ENCODE peak calls at places on chromosomes 7 and 10, in four cellular contexts. N, F, G and P are unnamed samples.

GRCh38 chr7:73988197-73988596 is 39.8 kb upstream of the ELN start:
- DNase-seq in G (no peak), N (peak), F (no peak), P (no peak)

GRCh38 chr10:37871568-37872251 is 14.3 kb upstream of the ZNF248 start:
- DNase-seq in F (no peak), G (no peak), N (no peak), P (no peak)

GRCh38 chr7:129889133-129889854 is 63.5 kb downstream of the UBE2H start:
- DNase-seq in N (peak), F (no peak), G (no peak), P (peak)

GRCh38 chr10:81920213-81920829 is 45.3 kb downstream of the NRG3 start:
- DNase-seq in F (peak), N (no peak), G (no peak), P (no peak)

GRCh38 chr10:93600861-93601773 is at the start of gene RBP4:
- DNase-seq in N (peak), G (no peak), F (peak), P (peak)

GRCh38 chr7:47816647-47817046 is 131.6 kb downstream of the PKD1L1 start:
- DNase-seq in F (no peak), G (no peak), N (peak), P (peak)

GRCh38 chr10:116730464-116731260 is 11.7 kb downstream of the HSPA12A start:
- DNase-seq in N (no peak), F (no peak), G (no peak), P (no peak)

GRCh38 chr10:28991326-28991725 is 297.5 kb upstream of the LYZL1 start:
- DNase-seq in G (no peak), F (peak), N (peak), P (peak)

GRCh38 chr10:102646610-102647432 is 2.5 kb downstream of the TRIM8 start:
- DNase-seq in F (no peak), G (no peak), N (peak), P (peak)

GRCh38 chr7:15675379-15675778 is 11.1 kb downstream of the MEOX2 start:
- DNase-seq in F (no peak), G (no peak), N (no peak), P (no peak)

GRCh38 chr7:86469680-86470295 is 173.9 kb upstream of the GRM3 start:
- DNase-seq in G (peak), N (peak), F (peak), P (peak)

GRCh38 chr10:4337581-4337980 is 488.4 kb upstream of the AKR1E2 start:
- DNase-seq in F (no peak), G (no peak), N (no peak), P (no peak)

GRCh38 chr10:46224414-46224682 is 62.4 kb upstream of the ANTXRL start:
- DNase-seq in F (no peak), N (no peak), G (no peak), P (no peak)

GRCh38 chr7:104823177-104823576 is 190.8 kb upstream of the KMT2E start:
- DNase-seq in G (no peak), F (no peak), N (no peak), P (no peak)

GRCh38 chr7:130493275-130493868 is 1.5 kb downstream of the MEST start:
- DNase-seq in F (no peak), N (peak), G (no peak), P (peak)

GRCh38 chr7:30212720-30213119 is 71.7 kb upstream of the ZNRF2 start:
- DNase-seq in F (no peak), N (no peak), G (no peak), P (no peak)

GRCh38 chr10:110113670-110114337 is 93.6 kb upstream of the MXI1 start:
- DNase-seq in F (peak), G (no peak), N (no peak), P (no peak)

GRCh38 chr10:31770307-31770902 is 158.2 kb downstream of the ARHGAP12 start:
- DNase-seq in N (no peak), F (no peak), G (no peak), P (no peak)

GRCh38 chr7:17681965-17682364 is 258.3 kb downstream of the SNX13 start:
- DNase-seq in N (no peak), G (no peak), F (no peak), P (no peak)

GRCh38 chr7:151435971-151436370 is 4.0 kb downstream of the CRYGN start:
- DNase-seq in F (no peak), N (no peak), G (no peak), P (no peak)

DNA sequence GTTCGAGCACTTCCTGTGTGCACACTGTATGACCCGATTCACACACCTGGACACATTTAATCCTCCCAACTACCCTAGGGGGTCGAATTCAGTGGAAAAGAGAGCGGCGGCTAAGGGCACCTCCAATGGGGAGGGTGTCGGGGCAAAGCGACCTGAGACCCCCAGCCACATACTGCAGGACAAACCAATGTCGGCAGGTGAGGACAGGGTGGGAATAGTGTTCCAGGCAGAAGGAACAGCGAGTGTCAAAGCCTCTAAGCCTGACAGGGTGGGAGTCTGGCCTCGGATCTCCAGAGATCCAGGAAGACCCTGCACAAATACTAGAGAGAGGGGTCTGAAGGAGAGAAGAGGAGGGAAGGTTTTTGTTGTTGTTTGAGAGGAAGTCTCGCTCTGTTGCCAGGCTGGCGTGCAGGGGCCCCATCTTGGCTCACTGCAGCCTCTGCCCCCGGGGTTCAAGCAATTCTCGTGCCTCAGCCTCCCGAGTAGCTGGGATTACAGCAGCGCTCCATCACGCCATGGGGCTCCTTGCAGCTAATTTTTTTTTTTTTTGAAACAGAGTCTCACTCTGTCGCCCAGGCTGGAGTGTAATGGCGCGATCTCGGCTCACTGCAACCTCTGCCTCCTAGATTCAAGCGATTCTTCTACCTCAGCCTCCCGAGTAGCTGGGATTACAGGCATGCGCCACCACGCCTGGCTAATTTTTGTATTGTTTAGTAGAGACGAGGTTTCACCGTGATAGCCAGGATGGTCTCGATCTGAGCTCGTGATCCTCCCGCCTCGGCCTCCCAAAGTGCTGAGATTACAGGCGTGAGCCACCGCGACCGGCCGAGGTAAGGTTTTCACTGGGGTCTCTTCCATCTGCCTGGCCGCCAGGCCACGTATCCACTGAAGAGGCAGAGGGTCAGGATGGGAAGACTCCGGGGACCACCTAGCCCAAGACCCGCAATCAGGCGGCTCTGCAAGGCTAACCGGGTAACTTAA is 1.2 kb upstream of the ARPC1B start:
- DNase-seq in F (no peak), N (no peak), G (no peak), P (no peak)
- H2AK5ac ChIP-seq in F (no peak), N (peak), G (peak), P (peak)

GRCh38 chr7:12909483-12909882 is 222.1 kb downstream of the ARL4A start:
- DNase-seq in N (no peak), G (no peak), F (no peak), P (no peak)
- H2AK5ac ChIP-seq in N (no peak), G (no peak), F (no peak), P (no peak)

DNA sequence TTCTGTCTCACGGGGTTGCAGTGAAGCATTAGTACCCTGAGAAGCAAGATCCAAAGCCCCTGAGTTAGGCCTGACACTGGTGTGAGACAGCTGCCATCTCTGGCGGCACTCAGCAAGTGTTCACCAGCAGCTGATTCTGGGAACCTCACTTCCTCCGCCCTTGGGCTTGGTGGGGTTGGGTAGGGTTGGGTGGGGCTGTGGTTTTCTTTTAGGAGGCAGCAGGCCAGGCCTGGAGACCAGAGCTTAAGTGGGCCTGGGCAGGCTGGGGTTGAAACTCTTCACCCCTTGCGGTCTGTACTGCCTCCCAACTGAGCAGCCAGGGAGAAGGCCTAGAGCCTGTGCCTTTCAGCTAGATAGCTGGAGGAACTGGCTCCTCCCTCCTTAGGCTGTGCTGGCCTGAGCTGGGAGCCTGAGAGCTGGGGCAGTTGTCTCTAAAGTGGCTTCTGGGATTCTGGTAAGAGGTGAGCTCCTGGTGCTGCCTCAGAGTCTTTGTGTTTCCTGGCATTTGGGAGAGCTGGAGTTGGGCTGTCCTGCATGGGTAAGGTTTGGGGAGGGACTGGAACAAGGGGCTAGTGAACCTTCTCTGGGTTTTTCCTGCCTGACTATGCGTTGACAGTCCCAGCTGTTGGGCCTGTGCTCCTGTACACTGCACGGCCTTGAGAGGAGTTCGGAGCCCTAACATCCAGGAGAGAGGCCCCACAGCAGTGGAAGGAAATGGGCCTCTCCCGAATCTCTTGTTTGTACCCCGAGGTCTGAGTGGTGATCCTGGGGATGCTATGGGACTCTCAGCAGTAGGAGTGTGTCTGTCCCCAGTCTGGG is 5.1 kb downstream of the TSPAN14 start:
- DNase-seq in G (no peak), N (no peak), F (peak), P (peak)
- H2AK5ac ChIP-seq in G (peak), N (peak), F (peak), P (peak)

GRCh38 chr7:25803117-25803887 is 348.7 kb upstream of the NFE2L3 start:
- DNase-seq in G (no peak), N (no peak), F (no peak), P (no peak)

GRCh38 chr7:25807212-25807611 is 344.8 kb upstream of the NFE2L3 start:
- DNase-seq in G (no peak), N (no peak), F (no peak), P (no peak)

GRCh38 chr7:25804154-25804553 is 347.8 kb upstream of the NFE2L3 start:
- DNase-seq in G (no peak), F (no peak), N (no peak), P (no peak)

GRCh38 chr7:25802473-25802872 is 349.5 kb upstream of the NFE2L3 start:
- DNase-seq in N (no peak), G (no peak), F (no peak), P (no peak)

GRCh38 chr7:25805027-25805687 is 346.8 kb upstream of the NFE2L3 start:
- DNase-seq in N (peak), G (no peak), F (no peak), P (peak)
- H2AK5ac ChIP-seq in N (no peak), G (no peak), F (no peak), P (no peak)

DNA sequence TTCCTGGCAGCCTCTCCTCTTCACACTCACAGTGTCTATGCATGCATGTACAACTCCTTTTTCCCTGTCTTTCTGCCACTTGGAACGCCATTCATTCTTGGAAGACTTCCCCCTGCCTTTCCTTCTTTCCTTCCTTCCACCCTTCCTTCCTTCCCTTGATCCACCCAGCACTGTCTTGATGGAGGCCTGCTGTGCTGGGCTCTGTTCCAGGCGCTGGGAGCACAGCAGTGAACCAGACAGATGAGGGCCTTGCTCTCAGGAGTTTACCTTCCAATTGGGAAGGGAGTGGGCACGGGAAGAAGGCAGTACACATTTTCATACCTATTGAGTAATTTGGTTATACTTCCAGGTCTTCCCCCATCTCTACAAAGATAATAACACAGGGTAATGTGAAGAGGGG is 114.7 kb downstream of the SH3PXD2A start:
- DNase-seq in G (no peak), F (no peak), N (no peak), P (no peak)
- H2AK5ac ChIP-seq in G (no peak), F (no peak), N (peak), P (peak)